ENCODE peak calls at places on chromosomes 5 and 9, in four cellular contexts. Q, L, Y and M are unnamed samples.

GRCh38 chr9:93827545-93828330 is 127.4 kb downstream of the BARX1 start:
- DNase-seq in L (peak; percentile 73), Q (peak; percentile 69), Y (peak; percentile 72), M (peak; percentile 97)

GRCh38 chr9:131965841-131966240 is 113.8 kb downstream of the MED27 start:
- DNase-seq in L (no peak), Q (no peak), Y (no peak), M (no peak)

GRCh38 chr9:121684381-121685145 is 33.1 kb downstream of the DAB2IP start:
- DNase-seq in L (no peak), Y (peak; percentile 65), Q (peak; percentile 68), M (no peak)

GRCh38 chr5:168693297-168693696 is 114.1 kb upstream of the PANK3 start:
- DNase-seq in Y (no peak), L (no peak), Q (no peak), M (no peak)

GRCh38 chr5:69052181-69052580 is 41.6 kb upstream of the SLC30A5 start:
- DNase-seq in Q (no peak), L (no peak), Y (no peak), M (no peak)

GRCh38 chr5:14143843-14144585 is 872 bp downstream of the TRIO start:
- DNase-seq in Y (peak; percentile 52), Q (peak; percentile 42), L (no peak), M (no peak)

GRCh38 chr5:139657363-139658321 is 9.5 kb downstream of the CXXC5 start:
- DNase-seq in L (no peak), Y (no peak), Q (no peak), M (no peak)

GRCh38 chr5:167244583-167244982 is 1046.9 kb upstream of the WWC1 start:
- DNase-seq in Q (no peak), L (no peak), Y (peak; percentile 10), M (peak; percentile 11)

GRCh38 chr9:37760416-37761165 is 7.0 kb downstream of the TRMT10B start:
- DNase-seq in L (no peak), Y (no peak), Q (no peak), M (no peak)

GRCh38 chr9:108743901-108744371 is 111.8 kb downstream of the ACTL7B start:
- DNase-seq in Y (no peak), Q (no peak), L (no peak), M (no peak)

GRCh38 chr9:126055386-126055785 is 271.2 kb upstream of the MVB12B start:
- DNase-seq in Q (no peak), L (no peak), Y (no peak), M (no peak)

GRCh38 chr5:180209137-180209581 is at the start of gene RASGEF1C:
- DNase-seq in L (peak; percentile 40), Y (peak; percentile 78), Q (peak; percentile 86), M (peak; percentile 86)

GRCh38 chr9:3858961-3859360 is 333.2 kb upstream of the RFX3 start:
- DNase-seq in Y (no peak), Q (no peak), L (no peak), M (no peak)

GRCh38 chr9:69174645-69175487 is 789 bp downstream of the TJP2 start:
- DNase-seq in Y (peak; percentile 25), Q (peak; percentile 30), L (peak; percentile 57), M (peak; percentile 88)

GRCh38 chr9:115396071-115396529 is 278.1 kb upstream of the TNC start:
- DNase-seq in L (no peak), Y (no peak), Q (no peak), M (no peak)

GRCh38 chr5:90940227-90940995 is 381.8 kb downstream of the ADGRV1 start:
- DNase-seq in Y (peak; percentile 28), Q (no peak), L (peak; percentile 24), M (no peak)

GRCh38 chr5:147576646-147577535 is 67.0 kb upstream of the DPYSL3 start:
- DNase-seq in Q (no peak), Y (peak; percentile 63), L (peak; percentile 45), M (peak; percentile 21)

GRCh38 chr5:175124821-175125220 is 319.2 kb downstream of the DRD1 start:
- DNase-seq in Y (no peak), Q (no peak), L (no peak), M (no peak)
- TF ChIP-seq POLR2A in Y (no peak), Q (no peak), L (no peak), M (no peak)

GRCh38 chr5:151659001-151659754 is 27.5 kb downstream of the SPARC start:
- DNase-seq in Q (peak; percentile 44), L (peak; percentile 84), Y (peak; percentile 69), M (peak; percentile 70)
- TF ChIP-seq POLR2A in Q (no peak), L (peak; percentile 49), Y (no peak), M (no peak)

GRCh38 chr5:5421961-5422818 is at the start of gene ICE1:
- DNase-seq in Q (peak; percentile 74), L (peak; percentile 97), Y (peak; percentile 98), M (peak; percentile 92)
- TF ChIP-seq POLR2A in Q (peak; percentile 66), L (peak; percentile 64), Y (peak; percentile 84), M (peak; percentile 92)

DNA sequence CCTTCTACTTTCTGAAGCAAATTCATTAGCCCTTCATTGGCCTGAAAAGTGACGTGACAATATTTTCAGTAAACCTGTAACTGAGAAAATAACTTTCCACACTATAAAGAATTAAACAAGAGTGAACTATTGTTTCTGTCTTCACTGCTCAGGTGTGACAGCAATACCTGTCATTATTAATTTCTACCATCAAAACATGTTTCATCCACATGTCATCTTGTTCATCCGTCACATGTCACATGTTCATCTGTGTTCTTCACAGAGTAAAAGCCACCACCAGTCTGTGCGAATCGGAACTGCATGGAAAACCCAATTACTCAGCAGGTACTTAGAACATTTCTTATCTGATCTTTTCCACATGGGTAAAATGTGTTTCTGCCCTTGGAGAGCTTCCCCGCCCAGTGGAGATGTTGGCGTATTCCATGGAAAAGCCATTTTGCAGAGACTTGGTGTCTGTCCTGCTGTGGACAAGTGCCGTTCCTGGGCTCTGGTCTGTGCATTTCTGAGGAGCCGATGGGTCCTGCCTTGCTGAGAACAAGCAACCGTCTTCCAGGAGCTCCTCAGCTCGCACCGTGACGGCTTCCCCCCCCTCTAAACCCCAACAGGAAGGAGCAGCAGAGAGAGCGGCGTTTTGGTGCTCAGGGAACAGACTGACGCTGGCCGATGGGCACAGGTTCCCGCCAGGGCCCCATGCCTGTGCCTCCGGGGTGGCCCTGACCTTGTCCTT is 10.6 kb upstream of the EXOC3 start:
- DNase-seq in Q (no peak), Y (no peak), L (no peak), M (no peak)
- TF ChIP-seq POLR2A in Q (no peak), Y (no peak), L (no peak), M (no peak)